ENCODE peak calls at places on chromosomes 16 and 17, in six cellular contexts. One of them, this sample, is unnamed.

GRCh38 chr17:80456465-80457235 is 19.8 kb downstream of the NPTX1 start:
- DNase-seq in osteocyte: no peak
- DNase-seq in AG09319: no peak
- DNase-seq in GDM1: no peak
- DNase-seq in NCI-H1694: no peak
- DNase-seq in SW480: no peak
- DNase-seq in this sample: no peak

GRCh38 chr16:23466162-23466885 is 13.3 kb upstream of the COG7 start:
- DNase-seq in osteocyte: no peak
- DNase-seq in AG09319: no peak
- DNase-seq in GDM1: no peak
- DNase-seq in NCI-H1694: no peak
- DNase-seq in SW480: no peak
- DNase-seq in this sample: peak

GRCh38 chr17:39193346-39193745 is 4.1 kb downstream of the CACNB1 start:
- DNase-seq in osteocyte: no peak
- DNase-seq in AG09319: no peak
- DNase-seq in GDM1: no peak
- DNase-seq in NCI-H1694: no peak
- DNase-seq in SW480: no peak
- DNase-seq in this sample: no peak

GRCh38 chr17:11693284-11693683 is 95.0 kb downstream of the DNAH9 start:
- DNase-seq in osteocyte: no peak
- DNase-seq in AG09319: no peak
- DNase-seq in GDM1: no peak
- DNase-seq in NCI-H1694: no peak
- DNase-seq in SW480: no peak
- DNase-seq in this sample: no peak

GRCh38 chr17:81832608-81833159 is 407 bp downstream of the MCRIP1 start:
- DNase-seq in osteocyte: no peak
- DNase-seq in AG09319: no peak
- DNase-seq in GDM1: no peak
- DNase-seq in NCI-H1694: no peak
- DNase-seq in SW480: no peak
- DNase-seq in this sample: no peak

GRCh38 chr16:11955713-11956123 is 9.3 kb upstream of the TNFRSF17 start:
- DNase-seq in osteocyte: no peak
- DNase-seq in AG09319: peak
- DNase-seq in GDM1: no peak
- DNase-seq in NCI-H1694: no peak
- DNase-seq in SW480: no peak
- DNase-seq in this sample: peak

GRCh38 chr17:21199311-21199710 is 14.7 kb downstream of the TMEM11 start:
- DNase-seq in osteocyte: no peak
- DNase-seq in AG09319: peak
- DNase-seq in GDM1: no peak
- DNase-seq in NCI-H1694: no peak
- DNase-seq in SW480: no peak
- DNase-seq in this sample: peak

GRCh38 chr16:50712568-50712914 is 19.1 kb downstream of the NOD2 start:
- DNase-seq in osteocyte: no peak
- DNase-seq in AG09319: no peak
- DNase-seq in GDM1: no peak
- DNase-seq in NCI-H1694: no peak
- DNase-seq in SW480: no peak
- DNase-seq in this sample: no peak

GRCh38 chr16:14324581-14324980 is 253.5 kb downstream of the MRTFB start:
- DNase-seq in osteocyte: no peak
- DNase-seq in AG09319: no peak
- DNase-seq in GDM1: no peak
- DNase-seq in NCI-H1694: no peak
- DNase-seq in SW480: no peak
- DNase-seq in this sample: no peak

GRCh38 chr16:48531011-48531962 is 78.7 kb downstream of the N4BP1 start:
- DNase-seq in osteocyte: no peak
- DNase-seq in AG09319: peak
- DNase-seq in GDM1: no peak
- DNase-seq in NCI-H1694: peak
- DNase-seq in SW480: no peak
- DNase-seq in this sample: peak

GRCh38 chr17:10318540-10318939 is 54.3 kb downstream of the MYH13 start:
- DNase-seq in osteocyte: no peak
- DNase-seq in AG09319: no peak
- DNase-seq in GDM1: peak
- DNase-seq in NCI-H1694: no peak
- DNase-seq in SW480: no peak
- DNase-seq in this sample: no peak

GRCh38 chr16:66695935-66696668 is 441 bp downstream of the CMTM4 start:
- DNase-seq in osteocyte: no peak
- DNase-seq in AG09319: no peak
- DNase-seq in GDM1: no peak
- DNase-seq in NCI-H1694: no peak
- DNase-seq in SW480: peak
- DNase-seq in this sample: no peak

GRCh38 chr16:86565644-86566511 is 751 bp upstream of the FOXC2 start:
- DNase-seq in osteocyte: no peak
- DNase-seq in AG09319: no peak
- DNase-seq in GDM1: no peak
- DNase-seq in NCI-H1694: no peak
- DNase-seq in SW480: no peak
- DNase-seq in this sample: no peak

This sample was measured in GM04503.